ENCODE peak calls at places on chromosome 20, in eight cellular contexts. T is A673, W is choroid plexus epithelial cell, F is epithelial cell of esophagus, Q is colonic mucosa, S is iPS-NIHi11, J is NCI-H345, X is HuH-7. Y is an unnamed sample.

GRCh38 chr20:1499528-1500420 is 8.6 kb upstream of the SIRPB2 start:
- DNase-seq in S (no peak), T (no peak), X (no peak), W (no peak), F (peak), Q (no peak), J (no peak), Y (no peak)

GRCh38 chr20:63255911-63256704 is 1.8 kb upstream of the NKAIN4 start:
- DNase-seq in J (no peak), S (no peak), Q (no peak), X (no peak), W (no peak), T (no peak), F (peak), Y (no peak)

GRCh38 chr20:49675368-49676151 is 38.1 kb downstream of the B4GALT5 start:
- DNase-seq in T (no peak), S (no peak), Q (peak), W (no peak), X (no peak), F (peak), J (no peak), Y (no peak)

GRCh38 chr20:55386686-55387085 is 618.6 kb downstream of the CBLN4 start:
- DNase-seq in X (no peak), T (no peak), S (no peak), W (no peak), J (no peak), Q (no peak), F (peak), Y (no peak)

GRCh38 chr20:3045042-3045815 is 623 bp upstream of the MRPS26 start:
- DNase-seq in W (peak), F (peak), S (peak), T (no peak), Q (peak), J (peak), X (peak), Y (no peak)

GRCh38 chr20:56628873-56629463 is at the start of gene TFAP2C:
- DNase-seq in X (no peak), Q (peak), J (peak), T (peak), W (peak), F (peak), S (peak), Y (no peak)

GRCh38 chr20:62822239-62822787 is 5.5 kb downstream of the COL9A3 start:
- DNase-seq in W (no peak), X (no peak), F (no peak), J (no peak), S (no peak), Q (no peak), T (no peak), Y (no peak)

GRCh38 chr20:49349678-49350077 is 71.8 kb upstream of the ZNFX1 start:
- DNase-seq in F (no peak), W (no peak), X (no peak), T (no peak), J (no peak), Q (no peak), S (no peak), Y (no peak)

GRCh38 chr20:32516583-32516982 is 68.5 kb downstream of the NOL4L start:
- DNase-seq in X (no peak), Q (no peak), J (no peak), W (no peak), S (no peak), T (no peak), F (no peak), Y (no peak)

GRCh38 chr20:57898332-57898731 is 188.5 kb upstream of the PMEPA1 start:
- DNase-seq in Q (no peak), W (no peak), S (no peak), J (no peak), T (no peak), X (no peak), F (no peak), Y (no peak)

GRCh38 chr20:51884561-51884960 is 82.2 kb upstream of the SALL4 start:
- DNase-seq in J (no peak), W (peak), X (no peak), Q (no peak), F (no peak), S (no peak), T (no peak), Y (no peak)

GRCh38 chr20:3616250-3616649 is 46.9 kb downstream of the GFRA4 start:
- DNase-seq in W (peak), F (no peak), Q (no peak), J (no peak), T (no peak), S (peak), X (no peak), Y (no peak)

GRCh38 chr20:12203399-12203798 is 285.7 kb downstream of the BTBD3 start:
- DNase-seq in Q (no peak), X (no peak), J (no peak), S (no peak), F (no peak), T (no peak), W (no peak), Y (no peak)

GRCh38 chr20:10922941-10923340 is 249.1 kb upstream of the JAG1 start:
- DNase-seq in T (peak), J (no peak), S (no peak), Q (no peak), X (no peak), F (peak), W (peak), Y (peak)

GRCh38 chr20:48673485-48673884 is 154.3 kb downstream of the PREX1 start:
- DNase-seq in S (no peak), F (no peak), Q (no peak), W (no peak), X (no peak), J (no peak), T (no peak), Y (no peak)

GRCh38 chr20:9119776-9120175 is 50.9 kb downstream of the PLCB4 start:
- DNase-seq in Q (no peak), T (no peak), S (no peak), W (no peak), F (peak), X (no peak), J (no peak), Y (no peak)

GRCh38 chr20:47792021-47792618 is 6.8 kb upstream of the SULF2 start:
- DNase-seq in T (no peak), J (peak), W (peak), F (peak), Q (no peak), X (no peak), S (peak), Y (peak)

GRCh38 chr20:17896247-17896723 is 72.3 kb downstream of the SNX5 start:
- DNase-seq in W (no peak), S (no peak), J (no peak), X (no peak), Q (no peak), T (no peak), F (no peak), Y (no peak)

GRCh38 chr20:63611646-63612045 is 15.3 kb downstream of the GMEB2 start:
- DNase-seq in T (no peak), S (no peak), X (no peak), Q (no peak), W (peak), J (no peak), F (no peak), Y (no peak)

GRCh38 chr20:44692932-44693476 is 22.2 kb upstream of the CCN5 start:
- DNase-seq in J (no peak), X (no peak), T (no peak), F (peak), W (peak), Q (no peak), S (peak), Y (no peak)